ENCODE peak calls at places on chromosomes 5 and 9, in ten cellular contexts. One of them, this sample, is unnamed.

GRCh38 chr5:54222336-54222735 is 88.0 kb downstream of the ARL15 start:
- DNase-seq in effector memory CD4-positive, alpha-beta T cell: no peak
- DNase-seq in hepatocyte: no peak
- DNase-seq in GM23248: no peak
- DNase-seq in ovary: no peak
- DNase-seq in A549: peak; percentile 4
- DNase-seq in right atrium auricular region: no peak
- DNase-seq in sigmoid colon: no peak
- DNase-seq in naive thymus-derived CD4-positive, alpha-beta T cell: no peak
- DNase-seq in uterus: no peak
- DNase-seq in this sample: no peak

GRCh38 chr9:92035687-92036410 is 79.4 kb downstream of the SPTLC1 start:
- DNase-seq in effector memory CD4-positive, alpha-beta T cell: no peak
- DNase-seq in hepatocyte: peak; percentile 56
- DNase-seq in ovary: peak; percentile 65
- DNase-seq in uterus: peak; percentile 38
- DNase-seq in A549: no peak
- DNase-seq in right atrium auricular region: no peak
- DNase-seq in sigmoid colon: peak; percentile 93
- DNase-seq in GM23248: peak; percentile 44
- DNase-seq in naive thymus-derived CD4-positive, alpha-beta T cell: no peak
- DNase-seq in this sample: no peak

GRCh38 chr5:446864-447263 is 3.9 kb downstream of the EXOC3 start:
- DNase-seq in right atrium auricular region: no peak
- DNase-seq in uterus: no peak
- DNase-seq in ovary: no peak
- DNase-seq in hepatocyte: peak; percentile 63
- DNase-seq in GM23248: peak; percentile 67
- DNase-seq in naive thymus-derived CD4-positive, alpha-beta T cell: no peak
- DNase-seq in sigmoid colon: peak; percentile 46
- DNase-seq in A549: peak; percentile 60
- DNase-seq in effector memory CD4-positive, alpha-beta T cell: no peak
- DNase-seq in this sample: peak; percentile 51

GRCh38 chr9:137171149-137172063 is at the start of gene TMEM210:
- DNase-seq in naive thymus-derived CD4-positive, alpha-beta T cell: no peak
- DNase-seq in sigmoid colon: no peak
- DNase-seq in A549: no peak
- DNase-seq in effector memory CD4-positive, alpha-beta T cell: no peak
- DNase-seq in hepatocyte: no peak
- DNase-seq in right atrium auricular region: no peak
- DNase-seq in GM23248: no peak
- DNase-seq in uterus: no peak
- DNase-seq in ovary: no peak
- DNase-seq in this sample: no peak

GRCh38 chr5:137095597-137095996 is 403.5 kb downstream of the SPOCK1 start:
- DNase-seq in GM23248: no peak
- DNase-seq in A549: no peak
- DNase-seq in uterus: no peak
- DNase-seq in effector memory CD4-positive, alpha-beta T cell: no peak
- DNase-seq in naive thymus-derived CD4-positive, alpha-beta T cell: no peak
- DNase-seq in sigmoid colon: no peak
- DNase-seq in ovary: no peak
- DNase-seq in right atrium auricular region: no peak
- DNase-seq in hepatocyte: no peak
- DNase-seq in this sample: no peak

GRCh38 chr9:124770359-124771020 is 621 bp downstream of the NR6A1 start:
- DNase-seq in A549: peak; percentile 53
- DNase-seq in uterus: no peak
- DNase-seq in sigmoid colon: peak; percentile 72
- DNase-seq in GM23248: no peak
- DNase-seq in ovary: peak; percentile 44
- DNase-seq in naive thymus-derived CD4-positive, alpha-beta T cell: no peak
- DNase-seq in hepatocyte: peak; percentile 63
- DNase-seq in effector memory CD4-positive, alpha-beta T cell: peak; percentile 14
- DNase-seq in right atrium auricular region: no peak
- DNase-seq in this sample: peak; percentile 82

GRCh38 chr5:37056762-37057161 is 180.2 kb downstream of the NIPBL start:
- DNase-seq in sigmoid colon: no peak
- DNase-seq in uterus: no peak
- DNase-seq in A549: no peak
- DNase-seq in GM23248: no peak
- DNase-seq in hepatocyte: no peak
- DNase-seq in ovary: no peak
- DNase-seq in right atrium auricular region: no peak
- DNase-seq in naive thymus-derived CD4-positive, alpha-beta T cell: no peak
- DNase-seq in effector memory CD4-positive, alpha-beta T cell: no peak
- DNase-seq in this sample: no peak

GRCh38 chr5:84628918-84629317 is 244.2 kb upstream of the EDIL3 start:
- DNase-seq in ovary: no peak
- DNase-seq in A549: no peak
- DNase-seq in sigmoid colon: no peak
- DNase-seq in naive thymus-derived CD4-positive, alpha-beta T cell: no peak
- DNase-seq in effector memory CD4-positive, alpha-beta T cell: no peak
- DNase-seq in uterus: no peak
- DNase-seq in hepatocyte: no peak
- DNase-seq in GM23248: no peak
- DNase-seq in right atrium auricular region: no peak
- DNase-seq in this sample: no peak

GRCh38 chr9:7185612-7186011 is 427.8 kb downstream of the KDM4C start:
- DNase-seq in A549: peak; percentile 83
- DNase-seq in naive thymus-derived CD4-positive, alpha-beta T cell: no peak
- DNase-seq in ovary: no peak
- DNase-seq in right atrium auricular region: no peak
- DNase-seq in effector memory CD4-positive, alpha-beta T cell: no peak
- DNase-seq in sigmoid colon: no peak
- DNase-seq in hepatocyte: peak; percentile 32
- DNase-seq in uterus: no peak
- DNase-seq in GM23248: peak; percentile 84
- DNase-seq in this sample: no peak

GRCh38 chr5:138212828-138213160 is 329 bp downstream of the CDC23 start:
- DNase-seq in A549: peak; percentile 19
- DNase-seq in uterus: no peak
- DNase-seq in ovary: no peak
- DNase-seq in naive thymus-derived CD4-positive, alpha-beta T cell: no peak
- DNase-seq in right atrium auricular region: no peak
- DNase-seq in sigmoid colon: no peak
- DNase-seq in hepatocyte: peak; percentile 37
- DNase-seq in GM23248: peak; percentile 66
- DNase-seq in effector memory CD4-positive, alpha-beta T cell: no peak
- DNase-seq in this sample: no peak

GRCh38 chr5:172798422-172799215 is 27.6 kb upstream of the DUSP1 start:
- DNase-seq in hepatocyte: no peak
- DNase-seq in uterus: peak; percentile 72
- DNase-seq in ovary: peak; percentile 62
- DNase-seq in effector memory CD4-positive, alpha-beta T cell: no peak
- DNase-seq in A549: peak; percentile 69
- DNase-seq in naive thymus-derived CD4-positive, alpha-beta T cell: no peak
- DNase-seq in right atrium auricular region: peak; percentile 83
- DNase-seq in sigmoid colon: peak; percentile 84
- DNase-seq in GM23248: peak; percentile 95
- DNase-seq in this sample: peak; percentile 81

GRCh38 chr5:83441752-83442151 is 29.8 kb upstream of the VCAN start:
- DNase-seq in ovary: no peak
- DNase-seq in uterus: no peak
- DNase-seq in naive thymus-derived CD4-positive, alpha-beta T cell: no peak
- DNase-seq in right atrium auricular region: no peak
- DNase-seq in sigmoid colon: no peak
- DNase-seq in GM23248: no peak
- DNase-seq in hepatocyte: no peak
- DNase-seq in effector memory CD4-positive, alpha-beta T cell: no peak
- DNase-seq in A549: no peak
- DNase-seq in this sample: no peak

GRCh38 chr9:96209407-96210031 is 92.5 kb downstream of the HSD17B3 start:
- DNase-seq in uterus: no peak
- DNase-seq in naive thymus-derived CD4-positive, alpha-beta T cell: no peak
- DNase-seq in hepatocyte: peak; percentile 23
- DNase-seq in right atrium auricular region: peak; percentile 67
- DNase-seq in effector memory CD4-positive, alpha-beta T cell: no peak
- DNase-seq in GM23248: peak; percentile 96
- DNase-seq in sigmoid colon: peak; percentile 78
- DNase-seq in ovary: no peak
- DNase-seq in A549: peak; percentile 71
- DNase-seq in this sample: no peak

GRCh38 chr5:117943120-117943519 is 1045.2 kb downstream of the DTWD2 start:
- DNase-seq in effector memory CD4-positive, alpha-beta T cell: no peak
- DNase-seq in GM23248: no peak
- DNase-seq in ovary: no peak
- DNase-seq in sigmoid colon: no peak
- DNase-seq in A549: no peak
- DNase-seq in uterus: no peak
- DNase-seq in hepatocyte: no peak
- DNase-seq in right atrium auricular region: no peak
- DNase-seq in naive thymus-derived CD4-positive, alpha-beta T cell: no peak
- DNase-seq in this sample: no peak

GRCh38 chr9:80448996-80449395 is 877.2 kb downstream of the TLE4 start:
- DNase-seq in naive thymus-derived CD4-positive, alpha-beta T cell: no peak
- DNase-seq in A549: no peak
- DNase-seq in hepatocyte: no peak
- DNase-seq in effector memory CD4-positive, alpha-beta T cell: no peak
- DNase-seq in GM23248: no peak
- DNase-seq in ovary: no peak
- DNase-seq in right atrium auricular region: no peak
- DNase-seq in sigmoid colon: no peak
- DNase-seq in uterus: no peak
- DNase-seq in this sample: no peak

GRCh38 chr5:14156611-14157493 is 13.7 kb downstream of the TRIO start:
- DNase-seq in ovary: no peak
- DNase-seq in A549: peak; percentile 77
- DNase-seq in right atrium auricular region: no peak
- DNase-seq in effector memory CD4-positive, alpha-beta T cell: no peak
- DNase-seq in sigmoid colon: no peak
- DNase-seq in uterus: no peak
- DNase-seq in naive thymus-derived CD4-positive, alpha-beta T cell: no peak
- DNase-seq in hepatocyte: peak; percentile 55
- DNase-seq in GM23248: peak; percentile 96
- DNase-seq in this sample: no peak

GRCh38 chr9:81370650-81371049 is 318.7 kb downstream of the TLE1 start:
- DNase-seq in effector memory CD4-positive, alpha-beta T cell: no peak
- DNase-seq in right atrium auricular region: no peak
- DNase-seq in GM23248: no peak
- DNase-seq in ovary: no peak
- DNase-seq in naive thymus-derived CD4-positive, alpha-beta T cell: no peak
- DNase-seq in hepatocyte: no peak
- DNase-seq in A549: no peak
- DNase-seq in uterus: no peak
- DNase-seq in sigmoid colon: no peak
- DNase-seq in this sample: no peak

GRCh38 chr5:109703165-109703564 is 13.4 kb downstream of the MAN2A1 start:
- DNase-seq in A549: no peak
- DNase-seq in uterus: no peak
- DNase-seq in effector memory CD4-positive, alpha-beta T cell: no peak
- DNase-seq in ovary: no peak
- DNase-seq in GM23248: no peak
- DNase-seq in right atrium auricular region: no peak
- DNase-seq in sigmoid colon: no peak
- DNase-seq in hepatocyte: no peak
- DNase-seq in naive thymus-derived CD4-positive, alpha-beta T cell: no peak
- DNase-seq in this sample: no peak

GRCh38 chr5:16707168-16707868 is 90.5 kb upstream of the RETREG1 start:
- DNase-seq in ovary: no peak
- DNase-seq in hepatocyte: no peak
- DNase-seq in A549: no peak
- DNase-seq in GM23248: no peak
- DNase-seq in naive thymus-derived CD4-positive, alpha-beta T cell: no peak
- DNase-seq in effector memory CD4-positive, alpha-beta T cell: no peak
- DNase-seq in right atrium auricular region: no peak
- DNase-seq in uterus: no peak
- DNase-seq in sigmoid colon: no peak
- DNase-seq in this sample: no peak

DNA sequence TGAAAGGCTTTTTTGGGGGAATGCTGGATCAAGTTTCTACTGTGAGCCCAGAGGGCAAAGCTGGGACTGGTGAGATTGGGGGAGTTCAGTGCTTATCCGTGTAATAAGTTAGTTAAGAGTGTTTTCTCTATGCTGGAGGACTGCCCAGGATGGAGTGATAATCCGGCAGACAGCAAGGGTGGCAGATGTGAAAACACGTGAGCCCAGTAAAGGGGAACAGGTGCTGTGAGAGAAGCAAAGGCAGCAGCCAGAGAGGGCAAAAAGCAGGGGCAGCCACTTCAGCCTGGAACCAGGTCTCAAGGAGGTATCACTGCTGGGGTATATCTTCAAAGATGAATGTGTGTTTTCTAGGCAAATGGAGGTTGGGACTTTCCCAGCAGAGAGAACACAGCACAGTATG is 53.9 kb downstream of the GALNT10 start:
- DNase-seq in hepatocyte: no peak
- DNase-seq in uterus: no peak
- DNase-seq in GM23248: no peak
- DNase-seq in sigmoid colon: no peak
- DNase-seq in effector memory CD4-positive, alpha-beta T cell: no peak
- DNase-seq in ovary: no peak
- DNase-seq in right atrium auricular region: no peak
- DNase-seq in A549: no peak
- DNase-seq in naive thymus-derived CD4-positive, alpha-beta T cell: no peak
- DNase-seq in this sample: no peak
- H3K4me1 ChIP-seq in hepatocyte: peaks cover 27% of the 10 kb centered on the region
- H3K4me1 ChIP-seq in uterus: no peaks in the 10 kb centered on the region
- H3K4me1 ChIP-seq in GM23248: peaks cover 10% of the 10 kb centered on the region
- H3K4me1 ChIP-seq in sigmoid colon: peaks cover 46% of the 10 kb centered on the region
- H3K4me1 ChIP-seq in effector memory CD4-positive, alpha-beta T cell: no peaks in the 10 kb centered on the region
- H3K4me1 ChIP-seq in ovary: peaks cover 3% of the 10 kb centered on the region
- H3K4me1 ChIP-seq in right atrium auricular region: no peaks in the 10 kb centered on the region
- H3K4me1 ChIP-seq in A549: peaks cover 30% of the 10 kb centered on the region
- H3K4me1 ChIP-seq in naive thymus-derived CD4-positive, alpha-beta T cell: no peaks in the 10 kb centered on the region
- H3K4me1 ChIP-seq in this sample: no peaks in the 10 kb centered on the region

GRCh38 chr5:141354900-141355469 is at the start of gene PCDHGA4:
- DNase-seq in ovary: no peak
- DNase-seq in effector memory CD4-positive, alpha-beta T cell: no peak
- DNase-seq in A549: no peak
- DNase-seq in uterus: no peak
- DNase-seq in sigmoid colon: no peak
- DNase-seq in right atrium auricular region: no peak
- DNase-seq in hepatocyte: no peak
- DNase-seq in naive thymus-derived CD4-positive, alpha-beta T cell: no peak
- DNase-seq in GM23248: peak; percentile 55
- DNase-seq in this sample: no peak
- H3K9me3 ChIP-seq in ovary: peaks cover 7% of the 10 kb centered on the region
- H3K9me3 ChIP-seq in effector memory CD4-positive, alpha-beta T cell: no peaks in the 10 kb centered on the region
- H3K9me3 ChIP-seq in A549: peaks cover 52% of the 10 kb centered on the region
- H3K9me3 ChIP-seq in uterus: peaks cover 74% of the 10 kb centered on the region
- H3K9me3 ChIP-seq in sigmoid colon: peaks cover 39% of the 10 kb centered on the region
- H3K9me3 ChIP-seq in right atrium auricular region: peaks cover 97% of the 10 kb centered on the region
- H3K9me3 ChIP-seq in hepatocyte: no peaks in the 10 kb centered on the region
- H3K9me3 ChIP-seq in naive thymus-derived CD4-positive, alpha-beta T cell: peaks cover 52% of the 10 kb centered on the region
- H3K9me3 ChIP-seq in GM23248: peaks cover 3% of the 10 kb centered on the region
- H3K9me3 ChIP-seq in this sample: peaks cover 40% of the 10 kb centered on the region

GRCh38 chr5:116562669-116563068 is 12.0 kb downstream of the SEMA6A start:
- DNase-seq in ovary: no peak
- DNase-seq in GM23248: no peak
- DNase-seq in sigmoid colon: no peak
- DNase-seq in hepatocyte: no peak
- DNase-seq in uterus: no peak
- DNase-seq in effector memory CD4-positive, alpha-beta T cell: no peak
- DNase-seq in A549: no peak
- DNase-seq in right atrium auricular region: no peak
- DNase-seq in naive thymus-derived CD4-positive, alpha-beta T cell: no peak
- DNase-seq in this sample: no peak
- H3K27ac ChIP-seq in ovary: no peak overlapping the region
- H3K27ac ChIP-seq in GM23248: no peak overlapping the region
- H3K27ac ChIP-seq in sigmoid colon: no peak overlapping the region
- H3K27ac ChIP-seq in hepatocyte: no peak overlapping the region
- H3K27ac ChIP-seq in uterus: no peak overlapping the region
- H3K27ac ChIP-seq in effector memory CD4-positive, alpha-beta T cell: no peak overlapping the region
- H3K27ac ChIP-seq in A549: no peak overlapping the region
- H3K27ac ChIP-seq in right atrium auricular region: no peak overlapping the region
- H3K27ac ChIP-seq in naive thymus-derived CD4-positive, alpha-beta T cell: no peak overlapping the region
- H3K27ac ChIP-seq in this sample: no peak overlapping the region

GRCh38 chr9:37034320-37034937 is 361 bp upstream of the PAX5 start:
- DNase-seq in uterus: no peak
- DNase-seq in effector memory CD4-positive, alpha-beta T cell: no peak
- DNase-seq in hepatocyte: peak; percentile 48
- DNase-seq in A549: no peak
- DNase-seq in GM23248: peak; percentile 38
- DNase-seq in right atrium auricular region: no peak
- DNase-seq in sigmoid colon: no peak
- DNase-seq in naive thymus-derived CD4-positive, alpha-beta T cell: no peak
- DNase-seq in ovary: no peak
- DNase-seq in this sample: peak; percentile 77
- H3K4me1 ChIP-seq in uterus: peaks cover 20% of the 10 kb centered on the region
- H3K4me1 ChIP-seq in effector memory CD4-positive, alpha-beta T cell: peaks cover 53% of the 10 kb centered on the region
- H3K4me1 ChIP-seq in hepatocyte: peaks cover 26% of the 10 kb centered on the region
- H3K4me1 ChIP-seq in A549: peaks cover 19% of the 10 kb centered on the region
- H3K4me1 ChIP-seq in GM23248: no peaks in the 10 kb centered on the region
- H3K4me1 ChIP-seq in right atrium auricular region: no peaks in the 10 kb centered on the region
- H3K4me1 ChIP-seq in sigmoid colon: peaks cover 51% of the 10 kb centered on the region
- H3K4me1 ChIP-seq in naive thymus-derived CD4-positive, alpha-beta T cell: peaks cover 48% of the 10 kb centered on the region
- H3K4me1 ChIP-seq in ovary: peaks cover 9% of the 10 kb centered on the region
- H3K4me1 ChIP-seq in this sample: no peaks in the 10 kb centered on the region

This sample was measured in aorta.